ENCODE peak calls at places on chromosomes 1 and 21, in eight cellular contexts. One of them, this sample, is unnamed.
A peak's percentile ranks its signal among the peaks of the same experiment; 100 is the strongest.

GRCh38 chr21:34936299-34936698 is 112.8 kb downstream of the RUNX1 start:
- DNase-seq in Jurkat, Clone E6-1: peak; percentile 95
- DNase-seq in ureter: no peak
- DNase-seq in fibroblast of the conjunctiva: no peak
- DNase-seq in Right ventricle myocardium superior: no peak
- DNase-seq in activated CD4-positive, alpha-beta T cell treated with anti-CD3 and anti-CD28 coated beads for 24 hours: no peak
- DNase-seq in CD4-positive, alpha-beta T cell: no peak
- DNase-seq in AG08396: no peak
- DNase-seq in this sample: no peak

GRCh38 chr1:201535046-201535777 is 3.7 kb upstream of the NAV1 start:
- DNase-seq in ureter: no peak
- DNase-seq in AG08396: no peak
- DNase-seq in Right ventricle myocardium superior: no peak
- DNase-seq in activated CD4-positive, alpha-beta T cell treated with anti-CD3 and anti-CD28 coated beads for 24 hours: no peak
- DNase-seq in fibroblast of the conjunctiva: no peak
- DNase-seq in CD4-positive, alpha-beta T cell: no peak
- DNase-seq in Jurkat, Clone E6-1: no peak
- DNase-seq in this sample: no peak

GRCh38 chr1:52756020-52756419 is 29.8 kb downstream of the ZYG11B start:
- DNase-seq in ureter: no peak
- DNase-seq in Jurkat, Clone E6-1: no peak
- DNase-seq in AG08396: no peak
- DNase-seq in CD4-positive, alpha-beta T cell: no peak
- DNase-seq in Right ventricle myocardium superior: no peak
- DNase-seq in fibroblast of the conjunctiva: no peak
- DNase-seq in activated CD4-positive, alpha-beta T cell treated with anti-CD3 and anti-CD28 coated beads for 24 hours: no peak
- DNase-seq in this sample: no peak

GRCh38 chr1:66350001-66350547 is 183.9 kb upstream of the SGIP1 start:
- DNase-seq in fibroblast of the conjunctiva: no peak
- DNase-seq in Right ventricle myocardium superior: peak; percentile 60
- DNase-seq in Jurkat, Clone E6-1: no peak
- DNase-seq in activated CD4-positive, alpha-beta T cell treated with anti-CD3 and anti-CD28 coated beads for 24 hours: no peak
- DNase-seq in ureter: no peak
- DNase-seq in AG08396: no peak
- DNase-seq in CD4-positive, alpha-beta T cell: peak; percentile 36
- DNase-seq in this sample: peak; percentile 47

GRCh38 chr1:176843352-176844297 is 320.9 kb downstream of the ASTN1 start:
- DNase-seq in Right ventricle myocardium superior: no peak
- DNase-seq in fibroblast of the conjunctiva: peak; percentile 42
- DNase-seq in Jurkat, Clone E6-1: peak; percentile 18
- DNase-seq in activated CD4-positive, alpha-beta T cell treated with anti-CD3 and anti-CD28 coated beads for 24 hours: no peak
- DNase-seq in AG08396: peak; percentile 15
- DNase-seq in ureter: peak; percentile 46
- DNase-seq in CD4-positive, alpha-beta T cell: no peak
- DNase-seq in this sample: no peak

GRCh38 chr1:193335797-193336428 is 149.5 kb upstream of the B3GALT2 start:
- DNase-seq in CD4-positive, alpha-beta T cell: no peak
- DNase-seq in Right ventricle myocardium superior: no peak
- DNase-seq in ureter: no peak
- DNase-seq in Jurkat, Clone E6-1: no peak
- DNase-seq in fibroblast of the conjunctiva: peak; percentile 45
- DNase-seq in activated CD4-positive, alpha-beta T cell treated with anti-CD3 and anti-CD28 coated beads for 24 hours: no peak
- DNase-seq in AG08396: peak; percentile 67
- DNase-seq in this sample: no peak

GRCh38 chr1:38085666-38086305 is 39.2 kb upstream of the POU3F1 start:
- DNase-seq in Right ventricle myocardium superior: no peak
- DNase-seq in AG08396: no peak
- DNase-seq in Jurkat, Clone E6-1: no peak
- DNase-seq in fibroblast of the conjunctiva: no peak
- DNase-seq in activated CD4-positive, alpha-beta T cell treated with anti-CD3 and anti-CD28 coated beads for 24 hours: no peak
- DNase-seq in ureter: no peak
- DNase-seq in CD4-positive, alpha-beta T cell: no peak
- DNase-seq in this sample: no peak

GRCh38 chr1:119893238-119893791 is 3.0 kb downstream of the ADAM30 start:
- DNase-seq in Right ventricle myocardium superior: no peak
- DNase-seq in AG08396: no peak
- DNase-seq in ureter: no peak
- DNase-seq in fibroblast of the conjunctiva: no peak
- DNase-seq in Jurkat, Clone E6-1: no peak
- DNase-seq in activated CD4-positive, alpha-beta T cell treated with anti-CD3 and anti-CD28 coated beads for 24 hours: no peak
- DNase-seq in CD4-positive, alpha-beta T cell: no peak
- DNase-seq in this sample: no peak

GRCh38 chr1:168408531-168409242 is 128.0 kb downstream of the TBX19 start:
- DNase-seq in Right ventricle myocardium superior: no peak
- DNase-seq in Jurkat, Clone E6-1: no peak
- DNase-seq in activated CD4-positive, alpha-beta T cell treated with anti-CD3 and anti-CD28 coated beads for 24 hours: peak; percentile 33
- DNase-seq in CD4-positive, alpha-beta T cell: no peak
- DNase-seq in fibroblast of the conjunctiva: no peak
- DNase-seq in ureter: no peak
- DNase-seq in AG08396: peak; percentile 20
- DNase-seq in this sample: no peak

GRCh38 chr1:169018751-169019150 is 87.7 kb upstream of the ATP1B1 start:
- DNase-seq in Right ventricle myocardium superior: no peak
- DNase-seq in AG08396: no peak
- DNase-seq in fibroblast of the conjunctiva: no peak
- DNase-seq in Jurkat, Clone E6-1: peak; percentile 11
- DNase-seq in activated CD4-positive, alpha-beta T cell treated with anti-CD3 and anti-CD28 coated beads for 24 hours: no peak
- DNase-seq in CD4-positive, alpha-beta T cell: no peak
- DNase-seq in ureter: no peak
- DNase-seq in this sample: no peak

GRCh38 chr1:66552287-66552686 is 18.3 kb downstream of the SGIP1 start:
- DNase-seq in Jurkat, Clone E6-1: no peak
- DNase-seq in fibroblast of the conjunctiva: no peak
- DNase-seq in Right ventricle myocardium superior: no peak
- DNase-seq in activated CD4-positive, alpha-beta T cell treated with anti-CD3 and anti-CD28 coated beads for 24 hours: no peak
- DNase-seq in CD4-positive, alpha-beta T cell: no peak
- DNase-seq in ureter: no peak
- DNase-seq in AG08396: no peak
- DNase-seq in this sample: no peak

GRCh38 chr1:23553206-23553895 is 6.0 kb downstream of the ID3 start:
- DNase-seq in fibroblast of the conjunctiva: no peak
- DNase-seq in AG08396: no peak
- DNase-seq in Jurkat, Clone E6-1: no peak
- DNase-seq in ureter: no peak
- DNase-seq in Right ventricle myocardium superior: no peak
- DNase-seq in activated CD4-positive, alpha-beta T cell treated with anti-CD3 and anti-CD28 coated beads for 24 hours: no peak
- DNase-seq in CD4-positive, alpha-beta T cell: no peak
- DNase-seq in this sample: no peak

GRCh38 chr1:19390166-19390850 is 78.2 kb downstream of the SLC66A1 start:
- DNase-seq in activated CD4-positive, alpha-beta T cell treated with anti-CD3 and anti-CD28 coated beads for 24 hours: no peak
- DNase-seq in AG08396: no peak
- DNase-seq in Jurkat, Clone E6-1: no peak
- DNase-seq in Right ventricle myocardium superior: peak; percentile 31
- DNase-seq in CD4-positive, alpha-beta T cell: no peak
- DNase-seq in ureter: peak; percentile 61
- DNase-seq in fibroblast of the conjunctiva: no peak
- DNase-seq in this sample: no peak